ENCODE peak calls at places on chromosomes 16 and 17, in six cellular contexts. One of them, this sample, is unnamed.

GRCh38 chr16:29905668-29906067 is 5.4 kb downstream of the ASPHD1 start:
- DNase-seq in thoracic aorta: no peak
- DNase-seq in dorsolateral prefrontal cortex: no peak
- DNase-seq in BJ: no peak
- DNase-seq in fibroblast of pulmonary artery: no peak
- DNase-seq in breast epithelium: no peak
- DNase-seq in this sample: no peak

GRCh38 chr17:46950997-46951621 is 27.9 kb downstream of the RPRML start:
- DNase-seq in thoracic aorta: no peak
- DNase-seq in dorsolateral prefrontal cortex: peak
- DNase-seq in BJ: no peak
- DNase-seq in fibroblast of pulmonary artery: no peak
- DNase-seq in breast epithelium: no peak
- DNase-seq in this sample: no peak

GRCh38 chr16:11391576-11391975 is 46.3 kb downstream of the RMI2 start:
- DNase-seq in thoracic aorta: no peak
- DNase-seq in dorsolateral prefrontal cortex: no peak
- DNase-seq in BJ: no peak
- DNase-seq in fibroblast of pulmonary artery: no peak
- DNase-seq in breast epithelium: no peak
- DNase-seq in this sample: no peak

GRCh38 chr17:6523809-6524355 is 32.5 kb downstream of the PITPNM3 start:
- DNase-seq in thoracic aorta: no peak
- DNase-seq in dorsolateral prefrontal cortex: no peak
- DNase-seq in BJ: no peak
- DNase-seq in fibroblast of pulmonary artery: no peak
- DNase-seq in breast epithelium: no peak
- DNase-seq in this sample: no peak

GRCh38 chr17:79748296-79749099 is 17.8 kb downstream of the ENPP7 start:
- DNase-seq in thoracic aorta: no peak
- DNase-seq in dorsolateral prefrontal cortex: no peak
- DNase-seq in BJ: no peak
- DNase-seq in fibroblast of pulmonary artery: no peak
- DNase-seq in breast epithelium: no peak
- DNase-seq in this sample: no peak

GRCh38 chr17:42153919-42154491 is 784 bp downstream of the RAB5C start:
- DNase-seq in thoracic aorta: no peak
- DNase-seq in dorsolateral prefrontal cortex: no peak
- DNase-seq in BJ: no peak
- DNase-seq in fibroblast of pulmonary artery: peak
- DNase-seq in breast epithelium: no peak
- DNase-seq in this sample: peak

GRCh38 chr16:69110406-69110805 is 5.0 kb downstream of the HAS3 start:
- DNase-seq in thoracic aorta: no peak
- DNase-seq in dorsolateral prefrontal cortex: peak
- DNase-seq in BJ: no peak
- DNase-seq in fibroblast of pulmonary artery: no peak
- DNase-seq in breast epithelium: no peak
- DNase-seq in this sample: no peak

GRCh38 chr17:73549841-73550430 is 94.3 kb downstream of the SDK2 start:
- DNase-seq in thoracic aorta: no peak
- DNase-seq in dorsolateral prefrontal cortex: no peak
- DNase-seq in BJ: no peak
- DNase-seq in fibroblast of pulmonary artery: no peak
- DNase-seq in breast epithelium: no peak
- DNase-seq in this sample: no peak

GRCh38 chr17:60145006-60145935 is 4.5 kb upstream of the CA4 start:
- DNase-seq in thoracic aorta: no peak
- DNase-seq in dorsolateral prefrontal cortex: no peak
- DNase-seq in BJ: no peak
- DNase-seq in fibroblast of pulmonary artery: peak
- DNase-seq in breast epithelium: no peak
- DNase-seq in this sample: peak

GRCh38 chr16:65905326-65905725 is 461.2 kb upstream of the CDH5 start:
- DNase-seq in thoracic aorta: no peak
- DNase-seq in dorsolateral prefrontal cortex: no peak
- DNase-seq in BJ: no peak
- DNase-seq in fibroblast of pulmonary artery: no peak
- DNase-seq in breast epithelium: no peak
- DNase-seq in this sample: no peak

GRCh38 chr16:603221-603620 is 13.4 kb downstream of the RAB40C start:
- DNase-seq in thoracic aorta: no peak
- DNase-seq in dorsolateral prefrontal cortex: no peak
- DNase-seq in BJ: no peak
- DNase-seq in fibroblast of pulmonary artery: no peak
- DNase-seq in breast epithelium: no peak
- DNase-seq in this sample: no peak

GRCh38 chr17:9729034-9729650 is 62.2 kb downstream of the DHRS7C start:
- DNase-seq in thoracic aorta: no peak
- DNase-seq in dorsolateral prefrontal cortex: no peak
- DNase-seq in BJ: peak
- DNase-seq in fibroblast of pulmonary artery: peak
- DNase-seq in breast epithelium: no peak
- DNase-seq in this sample: peak

DNA sequence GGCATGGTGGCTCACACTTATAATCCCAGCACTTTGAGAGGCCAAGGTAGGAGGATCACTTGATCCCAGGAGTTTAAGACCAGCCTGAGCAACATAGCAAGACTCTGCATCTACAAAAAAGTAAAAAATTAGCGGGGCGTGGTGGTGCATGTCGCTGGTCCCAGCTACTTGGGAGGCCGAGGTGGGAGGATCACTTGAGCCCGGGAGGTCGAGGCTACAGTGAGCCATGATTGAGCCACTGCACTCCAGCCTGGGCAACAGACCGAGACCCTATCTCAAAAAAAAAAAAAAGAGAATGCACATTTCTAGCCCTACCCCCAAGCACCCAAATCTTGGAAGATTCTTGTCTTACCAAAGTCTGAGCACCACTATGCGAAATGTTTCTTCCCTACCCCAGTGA is 15.6 kb upstream of the RHOT1 start:
- DNase-seq in thoracic aorta: no peak
- DNase-seq in dorsolateral prefrontal cortex: peak
- DNase-seq in BJ: no peak
- DNase-seq in fibroblast of pulmonary artery: no peak
- DNase-seq in breast epithelium: no peak
- DNase-seq in this sample: no peak
- H3K4me3 ChIP-seq in thoracic aorta: peak
- H3K4me3 ChIP-seq in dorsolateral prefrontal cortex: peak
- H3K4me3 ChIP-seq in BJ: no peak
- H3K4me3 ChIP-seq in fibroblast of pulmonary artery: no peak
- H3K4me3 ChIP-seq in breast epithelium: peak
- H3K4me3 ChIP-seq in this sample: no peak

DNA sequence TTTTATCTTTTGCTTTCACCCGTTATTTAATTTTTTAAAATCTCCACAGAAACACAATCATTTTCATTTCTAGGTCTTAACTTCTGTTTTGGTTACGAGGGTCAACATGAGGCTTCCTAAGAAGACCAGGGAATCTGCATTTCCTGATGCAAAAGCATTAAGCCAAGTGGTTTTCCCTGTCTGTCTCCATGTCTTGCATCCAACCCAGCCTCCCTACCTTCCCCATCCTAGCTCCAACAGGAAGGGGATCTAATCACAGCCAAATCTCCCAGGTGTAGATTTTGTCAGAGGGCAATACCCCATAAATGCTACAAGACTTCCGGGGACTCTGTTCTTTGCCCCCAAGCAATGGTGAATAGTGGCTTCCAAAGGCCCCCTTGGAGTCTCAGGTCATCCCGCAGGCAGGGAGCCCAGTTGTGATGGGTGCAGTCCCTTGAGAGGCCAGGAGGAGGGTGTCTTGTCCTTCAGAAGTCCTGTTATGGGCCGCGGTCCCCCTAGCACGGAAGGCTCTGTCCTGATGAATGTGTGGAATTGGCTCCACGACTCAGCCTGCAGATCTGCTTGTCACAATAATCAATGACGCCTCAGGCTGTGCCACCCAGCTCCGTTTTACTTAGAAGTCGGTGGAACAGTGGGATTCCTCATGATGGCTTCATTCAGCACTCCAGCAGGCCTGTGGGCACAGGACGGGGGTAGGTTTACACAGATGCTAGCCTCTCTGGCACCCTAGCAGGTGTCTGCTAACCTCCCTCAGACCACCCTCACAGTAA is 141.1 kb downstream of the RGS9 start:
- DNase-seq in thoracic aorta: no peak
- DNase-seq in dorsolateral prefrontal cortex: no peak
- DNase-seq in BJ: no peak
- DNase-seq in fibroblast of pulmonary artery: peak
- DNase-seq in breast epithelium: no peak
- DNase-seq in this sample: peak
- TF ChIP-seq CTCF in thoracic aorta: peak
- TF ChIP-seq CTCF in dorsolateral prefrontal cortex: peak
- TF ChIP-seq CTCF in BJ: peak
- TF ChIP-seq CTCF in fibroblast of pulmonary artery: peak
- TF ChIP-seq CTCF in breast epithelium: peak
- TF ChIP-seq CTCF in this sample: peak

GRCh38 chr16:17468611-17469010 is 2.1 kb downstream of the XYLT1 start:
- DNase-seq in thoracic aorta: no peak
- DNase-seq in dorsolateral prefrontal cortex: no peak
- DNase-seq in BJ: no peak
- DNase-seq in fibroblast of pulmonary artery: no peak
- DNase-seq in breast epithelium: no peak
- DNase-seq in this sample: no peak
- H3K4me3 ChIP-seq in thoracic aorta: peak
- H3K4me3 ChIP-seq in dorsolateral prefrontal cortex: peak
- H3K4me3 ChIP-seq in BJ: peak
- H3K4me3 ChIP-seq in fibroblast of pulmonary artery: no peak
- H3K4me3 ChIP-seq in breast epithelium: peak
- H3K4me3 ChIP-seq in this sample: peak

GRCh38 chr17:64709481-64709880 is 47.4 kb upstream of the SMURF2 start:
- DNase-seq in thoracic aorta: no peak
- DNase-seq in dorsolateral prefrontal cortex: no peak
- DNase-seq in BJ: no peak
- DNase-seq in fibroblast of pulmonary artery: no peak
- DNase-seq in breast epithelium: no peak
- DNase-seq in this sample: no peak

GRCh38 chr17:64702815-64703214 is 40.7 kb upstream of the SMURF2 start:
- DNase-seq in thoracic aorta: no peak
- DNase-seq in dorsolateral prefrontal cortex: no peak
- DNase-seq in BJ: no peak
- DNase-seq in fibroblast of pulmonary artery: no peak
- DNase-seq in breast epithelium: no peak
- DNase-seq in this sample: no peak

GRCh38 chr17:64707077-64707591 is 45.0 kb upstream of the SMURF2 start:
- DNase-seq in thoracic aorta: peak
- DNase-seq in dorsolateral prefrontal cortex: peak
- DNase-seq in BJ: peak
- DNase-seq in fibroblast of pulmonary artery: peak
- DNase-seq in breast epithelium: peak
- DNase-seq in this sample: peak

GRCh38 chr17:64706224-64707076 is 44.3 kb upstream of the SMURF2 start:
- DNase-seq in thoracic aorta: no peak
- DNase-seq in dorsolateral prefrontal cortex: no peak
- DNase-seq in BJ: no peak
- DNase-seq in fibroblast of pulmonary artery: peak
- DNase-seq in breast epithelium: no peak
- DNase-seq in this sample: no peak
- TF ChIP-seq CTCF in thoracic aorta: no peak
- TF ChIP-seq CTCF in dorsolateral prefrontal cortex: no peak
- TF ChIP-seq CTCF in BJ: no peak
- TF ChIP-seq CTCF in fibroblast of pulmonary artery: no peak
- TF ChIP-seq CTCF in breast epithelium: no peak
- TF ChIP-seq CTCF in this sample: no peak

GRCh38 chr17:3048727-3049471 is 14.5 kb downstream of the OR1D5 start:
- DNase-seq in thoracic aorta: peak
- DNase-seq in dorsolateral prefrontal cortex: peak
- DNase-seq in BJ: peak
- DNase-seq in fibroblast of pulmonary artery: peak
- DNase-seq in breast epithelium: peak
- DNase-seq in this sample: peak

GRCh38 chr17:3043737-3044365 is 19.6 kb downstream of the OR1D5 start:
- DNase-seq in thoracic aorta: no peak
- DNase-seq in dorsolateral prefrontal cortex: no peak
- DNase-seq in BJ: no peak
- DNase-seq in fibroblast of pulmonary artery: no peak
- DNase-seq in breast epithelium: no peak
- DNase-seq in this sample: no peak

GRCh38 chr17:3046753-3047152 is 16.7 kb downstream of the OR1D5 start:
- DNase-seq in thoracic aorta: no peak
- DNase-seq in dorsolateral prefrontal cortex: no peak
- DNase-seq in BJ: no peak
- DNase-seq in fibroblast of pulmonary artery: no peak
- DNase-seq in breast epithelium: no peak
- DNase-seq in this sample: no peak

GRCh38 chr17:3049705-3050295 is 13.6 kb downstream of the OR1D5 start:
- DNase-seq in thoracic aorta: no peak
- DNase-seq in dorsolateral prefrontal cortex: no peak
- DNase-seq in BJ: no peak
- DNase-seq in fibroblast of pulmonary artery: no peak
- DNase-seq in breast epithelium: no peak
- DNase-seq in this sample: no peak
- H3K4me3 ChIP-seq in thoracic aorta: peak
- H3K4me3 ChIP-seq in dorsolateral prefrontal cortex: peak
- H3K4me3 ChIP-seq in BJ: peak
- H3K4me3 ChIP-seq in fibroblast of pulmonary artery: peak
- H3K4me3 ChIP-seq in breast epithelium: no peak
- H3K4me3 ChIP-seq in this sample: peak

DNA sequence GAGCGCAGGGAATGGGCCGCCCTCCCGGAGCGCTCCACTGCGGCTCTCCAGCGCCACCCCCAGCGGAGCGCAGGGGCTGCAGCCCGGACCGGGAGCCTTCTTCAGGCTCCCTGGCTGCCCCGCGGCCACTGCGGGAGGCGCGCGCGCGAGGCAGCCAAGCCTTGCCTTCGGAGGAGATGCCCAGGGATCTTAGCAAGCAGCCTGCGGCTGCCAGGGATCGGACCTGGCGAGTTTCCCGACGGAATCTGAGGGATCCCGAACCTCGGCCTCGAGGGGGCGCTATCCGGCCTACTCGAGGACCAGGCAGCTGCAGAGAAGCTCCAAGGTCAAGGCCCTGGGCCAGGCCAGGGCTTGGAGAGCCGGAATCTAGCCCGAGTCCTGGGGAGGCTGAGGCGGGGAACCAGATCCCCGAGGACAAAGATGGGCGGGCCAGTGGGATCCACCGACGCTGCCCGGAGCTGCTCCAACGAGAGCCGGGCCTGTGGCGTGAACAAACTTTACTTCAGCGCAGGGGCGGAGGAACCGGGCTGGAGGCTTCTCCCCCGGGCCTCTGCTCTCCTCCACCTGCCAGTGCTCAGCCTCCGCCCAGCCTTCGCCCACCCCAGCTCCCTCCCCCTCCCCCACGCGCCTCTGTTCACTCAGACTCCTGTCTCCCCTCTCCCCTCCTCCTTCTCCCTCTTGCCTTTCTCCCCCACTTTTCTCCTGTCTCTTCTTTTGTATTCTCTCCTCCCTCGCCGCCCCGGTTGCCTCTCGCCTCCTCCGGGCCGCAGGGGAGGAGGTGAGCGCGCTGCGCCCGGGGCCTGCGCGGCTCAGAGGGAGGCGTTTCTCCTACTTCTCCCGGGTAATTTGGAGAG is at the start of gene IRX6:
- DNase-seq in thoracic aorta: no peak
- DNase-seq in dorsolateral prefrontal cortex: no peak
- DNase-seq in BJ: no peak
- DNase-seq in fibroblast of pulmonary artery: no peak
- DNase-seq in breast epithelium: no peak
- DNase-seq in this sample: no peak
- TF ChIP-seq CTCF in thoracic aorta: no peak
- TF ChIP-seq CTCF in dorsolateral prefrontal cortex: no peak
- TF ChIP-seq CTCF in BJ: peak
- TF ChIP-seq CTCF in fibroblast of pulmonary artery: no peak
- TF ChIP-seq CTCF in breast epithelium: peak
- TF ChIP-seq CTCF in this sample: no peak

This sample was measured in fibroblast of the aortic adventitia.